ENCODE peak calls at places on chromosomes 13 and 19, in ten cellular contexts. I is right cardiac atrium; S is AG08396; W is stimulated activated CD4-positive, alpha-beta T cell treated with anti-CD3 and anti-CD28 coated beads, Interleukin-4, amount 100 ng/mL, for 48 hours; Z is uterus; E is T-cell; J is A172; O is activated T-cell treated with anti-CD3 and anti-CD28 coated beads, Interleukin-2, amount 50 U/mL, for 72 hours; H is EL; K is activated CD4-positive, alpha-beta T cell treated with anti-CD3 and anti-CD28 coated beads for 48 hours. B is an unnamed sample.

GRCh38 chr13:110277357-110277950 is 29.5 kb downstream of the COL4A1 start:
- DNase-seq in I (no peak), S (no peak), W (no peak), Z (no peak), E (no peak), J (no peak), O (no peak), H (no peak), K (no peak), B (no peak)

GRCh38 chr13:24251525-24251924 is 57.9 kb upstream of the C1QTNF9 start:
- DNase-seq in I (no peak), S (no peak), W (peak), Z (no peak), E (peak), J (no peak), O (peak), H (no peak), K (peak), B (no peak)

GRCh38 chr13:70864731-70865130 is 756.5 kb upstream of the KLHL1 start:
- DNase-seq in I (no peak), S (no peak), W (no peak), Z (no peak), E (no peak), J (no peak), O (no peak), H (no peak), K (no peak), B (no peak)

GRCh38 chr13:109281017-109281416 is 505.4 kb downstream of the IRS2 start:
- DNase-seq in I (no peak), S (no peak), W (no peak), Z (no peak), E (no peak), J (no peak), O (no peak), H (no peak), K (no peak), B (no peak)

GRCh38 chr13:112052213-112052612 is 14.7 kb upstream of the SOX1 start:
- DNase-seq in I (no peak), S (no peak), W (no peak), Z (no peak), E (no peak), J (no peak), O (no peak), H (no peak), K (no peak), B (no peak)

GRCh38 chr19:14189415-14189814 is 16.6 kb downstream of the ADGRL1 start:
- DNase-seq in I (no peak), S (no peak), W (no peak), Z (no peak), E (no peak), J (no peak), O (no peak), H (no peak), K (no peak), B (no peak)

GRCh38 chr19:45778010-45778671 is 4.1 kb downstream of the DMPK start:
- DNase-seq in I (no peak), S (no peak), W (no peak), Z (no peak), E (no peak), J (no peak), O (no peak), H (no peak), K (no peak), B (no peak)

GRCh38 chr19:44857837-44858236 is 11.7 kb downstream of the NECTIN2 start:
- DNase-seq in I (no peak), S (no peak), W (no peak), Z (no peak), E (no peak), J (no peak), O (no peak), H (no peak), K (no peak), B (no peak)

GRCh38 chr13:41231786-41232185 is 31.6 kb downstream of the MTRF1 start:
- DNase-seq in I (peak), S (no peak), W (no peak), Z (no peak), E (no peak), J (peak), O (no peak), H (no peak), K (no peak), B (no peak)

GRCh38 chr19:10519421-10519820 is 2.2 kb upstream of the S1PR5 start:
- DNase-seq in I (no peak), S (no peak), W (no peak), Z (no peak), E (no peak), J (no peak), O (no peak), H (no peak), K (no peak), B (no peak)

GRCh38 chr13:105037064-105037463 is 1498.4 kb downstream of the EFNB2 start:
- DNase-seq in I (no peak), S (no peak), W (no peak), Z (no peak), E (no peak), J (peak), O (no peak), H (peak), K (no peak), B (no peak)

GRCh38 chr19:607301-608154 is 17.8 kb downstream of the HCN2 start:
- DNase-seq in I (no peak), S (no peak), W (no peak), Z (no peak), E (no peak), J (no peak), O (no peak), H (no peak), K (no peak), B (no peak)

GRCh38 chr13:30165791-30166190 is 141.6 kb downstream of the KATNAL1 start:
- DNase-seq in I (peak), S (no peak), W (no peak), Z (no peak), E (no peak), J (no peak), O (no peak), H (no peak), K (no peak), B (no peak)

GRCh38 chr19:38634757-38635482 is 12.5 kb upstream of the ACTN4 start:
- DNase-seq in I (peak), S (peak), W (peak), Z (peak), E (peak), J (peak), O (peak), H (peak), K (peak), B (peak)

GRCh38 chr19:6564393-6564792 is 26.6 kb downstream of the CD70 start:
- DNase-seq in I (no peak), S (peak), W (no peak), Z (no peak), E (no peak), J (peak), O (no peak), H (no peak), K (no peak), B (peak)

GRCh38 chr13:43307921-43308433 is 284.6 kb downstream of the DNAJC15 start:
- DNase-seq in I (peak), S (peak), W (no peak), Z (peak), E (peak), J (peak), O (no peak), H (peak), K (no peak), B (peak)

GRCh38 chr19:48381178-48381950 is 10.0 kb downstream of the KDELR1 start:
- DNase-seq in I (no peak), S (no peak), W (no peak), Z (no peak), E (no peak), J (no peak), O (no peak), H (no peak), K (no peak), B (no peak)

GRCh38 chr13:44969858-44970484 is 19.3 kb downstream of the NUFIP1 start:
- DNase-seq in I (no peak), S (peak), W (no peak), Z (no peak), E (no peak), J (peak), O (no peak), H (peak), K (no peak), B (peak)

GRCh38 chr13:100039740-100040139 is 49.2 kb upstream of the PCCA start:
- DNase-seq in I (no peak), S (no peak), W (no peak), Z (no peak), E (no peak), J (no peak), O (no peak), H (peak), K (no peak), B (no peak)

GRCh38 chr13:22198656-22199217 is 527.9 kb downstream of the FGF9 start:
- DNase-seq in I (no peak), S (peak), W (no peak), Z (no peak), E (no peak), J (no peak), O (no peak), H (no peak), K (no peak), B (peak)

GRCh38 chr19:48183356-48183755 is 12.9 kb downstream of the ZSWIM9 start:
- DNase-seq in I (no peak), S (no peak), W (no peak), Z (no peak), E (no peak), J (no peak), O (no peak), H (no peak), K (no peak), B (no peak)

GRCh38 chr19:30999726-31000125 is 349.5 kb downstream of the TSHZ3 start:
- DNase-seq in I (no peak), S (no peak), W (no peak), Z (no peak), E (no peak), J (no peak), O (no peak), H (peak), K (no peak), B (peak)

GRCh38 chr19:41367848-41368301 is 3.9 kb upstream of the B9D2 start:
- DNase-seq in I (peak), S (peak), W (no peak), Z (no peak), E (no peak), J (peak), O (no peak), H (peak), K (no peak), B (peak)

GRCh38 chr19:40247178-40247577 is 20.7 kb upstream of the CCNP start:
- DNase-seq in I (peak), S (no peak), W (no peak), Z (no peak), E (no peak), J (no peak), O (no peak), H (no peak), K (no peak), B (no peak)

GRCh38 chr13:114146173-114146572 is 13.8 kb upstream of the RASA3 start:
- DNase-seq in I (no peak), S (no peak), W (no peak), Z (no peak), E (no peak), J (no peak), O (no peak), H (no peak), K (no peak), B (no peak)

GRCh38 chr19:4555657-4556561 is 3.6 kb downstream of the SEMA6B start:
- DNase-seq in I (no peak), S (no peak), W (no peak), Z (no peak), E (no peak), J (peak), O (no peak), H (peak), K (peak), B (no peak)

GRCh38 chr13:30845297-30846214 is 60.5 kb upstream of the MEDAG start:
- DNase-seq in I (no peak), S (no peak), W (no peak), Z (no peak), E (peak), J (no peak), O (no peak), H (peak), K (no peak), B (no peak)